ENCODE peak calls at places on chromosomes 16 and 17, in six cellular contexts. I, B, L, H, X and S are unnamed samples. For H3K36me3, the result is how much of the 10 kb centered on the place peaks cover.

GRCh38 chr17:29592850-29593545 is at the start of gene ANKRD13B:
- DNase-seq in X (peak), I (no peak), H (no peak), B (peak), L (no peak), S (no peak)

GRCh38 chr17:69575346-69575761 is 160.9 kb downstream of the MAP2K6 start:
- DNase-seq in X (peak), I (no peak), L (no peak), B (no peak), H (no peak), S (no peak)

GRCh38 chr17:19292377-19292711 is 55.2 kb downstream of the EPN2 start:
- DNase-seq in L (no peak), X (no peak), B (no peak), I (no peak), H (no peak), S (no peak)

GRCh38 chr17:65020284-65020683 is 36.3 kb downstream of the GNA13 start:
- DNase-seq in X (no peak), L (no peak), H (no peak), I (no peak), B (no peak), S (no peak)

GRCh38 chr17:17155568-17155967 is 50.6 kb downstream of the PLD6 start:
- DNase-seq in X (no peak), H (no peak), I (no peak), B (no peak), L (no peak), S (no peak)

GRCh38 chr17:65103896-65104295 is 33.3 kb upstream of the RGS9 start:
- DNase-seq in I (no peak), X (no peak), B (no peak), L (no peak), H (no peak), S (no peak)

GRCh38 chr17:35555695-35556094 is 4.9 kb downstream of the SLFN14 start:
- DNase-seq in I (no peak), L (no peak), H (no peak), B (no peak), X (no peak), S (no peak)

GRCh38 chr17:622356-622755 is 92.3 kb downstream of the VPS53 start:
- DNase-seq in B (no peak), I (no peak), H (no peak), X (no peak), L (no peak), S (no peak)

GRCh38 chr17:35241520-35241919 is 1.4 kb upstream of the SLFN5 start:
- DNase-seq in X (no peak), L (no peak), B (peak), I (no peak), H (no peak), S (no peak)

GRCh38 chr17:72884066-72884465 is 208.4 kb downstream of the SLC39A11 start:
- DNase-seq in I (no peak), H (no peak), L (no peak), X (no peak), B (no peak), S (no peak)

GRCh38 chr16:50531901-50532300 is 16.3 kb upstream of the NKD1 start:
- DNase-seq in L (no peak), B (no peak), X (no peak), H (no peak), I (no peak), S (no peak)

GRCh38 chr16:57271063-57271345 is 13.5 kb downstream of the PLLP start:
- DNase-seq in B (no peak), L (no peak), X (no peak), I (no peak), H (no peak), S (no peak)

GRCh38 chr17:76805319-76805718 is 62.9 kb upstream of the MGAT5B start:
- DNase-seq in L (no peak), B (no peak), H (no peak), X (no peak), I (no peak), S (no peak)

GRCh38 chr16:55184052-55184451 is 140.0 kb upstream of the IRX6 start:
- DNase-seq in I (no peak), H (no peak), B (no peak), X (no peak), L (no peak), S (no peak)

GRCh38 chr17:7238418-7239090 is 703 bp downstream of the PHF23 start:
- DNase-seq in H (no peak), B (peak), X (no peak), I (peak), L (no peak), S (no peak)

GRCh38 chr17:80796430-80796861 is 195.2 kb upstream of the CHMP6 start:
- DNase-seq in B (no peak), I (no peak), X (no peak), L (no peak), H (no peak), S (no peak)

GRCh38 chr16:75198135-75198600 is 8.8 kb downstream of the CTRB2 start:
- DNase-seq in B (no peak), H (no peak), X (no peak), I (no peak), L (no peak), S (no peak)

GRCh38 chr16:83365166-83365565 is 442.6 kb upstream of the HSBP1 start:
- DNase-seq in X (no peak), H (no peak), I (no peak), B (no peak), L (no peak), S (no peak)

GRCh38 chr17:63082273-63082861 is 116.3 kb downstream of the TANC2 start:
- DNase-seq in B (no peak), I (no peak), H (no peak), L (no peak), X (no peak), S (no peak)

GRCh38 chr17:11909348-11909747 is 87.9 kb downstream of the ZNF18 start:
- DNase-seq in I (no peak), L (no peak), B (no peak), X (no peak), H (no peak), S (peak)

GRCh38 chr16:19660432-19660831 is 57.6 kb downstream of the KNOP1 start:
- DNase-seq in I (no peak), B (no peak), X (no peak), H (no peak), L (no peak), S (no peak)

GRCh38 chr17:27956601-27957445 is 63.7 kb upstream of the LYRM9 start:
- DNase-seq in X (no peak), H (no peak), B (no peak), L (no peak), I (no peak), S (no peak)

GRCh38 chr16:9836118-9836736 is 346.0 kb downstream of the GRIN2A start:
- DNase-seq in L (no peak), B (no peak), H (no peak), X (peak), I (no peak), S (no peak)

GRCh38 chr17:81084691-81085419 is 49.9 kb downstream of the BAIAP2 start:
- DNase-seq in I (no peak), H (no peak), X (peak), L (peak), B (peak), S (no peak)

GRCh38 chr16:27844826-27845225 is 218.7 kb downstream of the GSG1L start:
- DNase-seq in I (no peak), H (no peak), B (peak), L (no peak), X (no peak), S (no peak)

GRCh38 chr16:5175263-5175662 is 77.7 kb upstream of the EEF2KMT start:
- DNase-seq in L (peak), H (no peak), B (no peak), X (no peak), I (no peak), S (no peak)

GRCh38 chr17:65823713-65824112 is 262.3 kb upstream of the AXIN2 start:
- DNase-seq in H (no peak), X (no peak), L (no peak), I (no peak), B (no peak), S (no peak)

DNA sequence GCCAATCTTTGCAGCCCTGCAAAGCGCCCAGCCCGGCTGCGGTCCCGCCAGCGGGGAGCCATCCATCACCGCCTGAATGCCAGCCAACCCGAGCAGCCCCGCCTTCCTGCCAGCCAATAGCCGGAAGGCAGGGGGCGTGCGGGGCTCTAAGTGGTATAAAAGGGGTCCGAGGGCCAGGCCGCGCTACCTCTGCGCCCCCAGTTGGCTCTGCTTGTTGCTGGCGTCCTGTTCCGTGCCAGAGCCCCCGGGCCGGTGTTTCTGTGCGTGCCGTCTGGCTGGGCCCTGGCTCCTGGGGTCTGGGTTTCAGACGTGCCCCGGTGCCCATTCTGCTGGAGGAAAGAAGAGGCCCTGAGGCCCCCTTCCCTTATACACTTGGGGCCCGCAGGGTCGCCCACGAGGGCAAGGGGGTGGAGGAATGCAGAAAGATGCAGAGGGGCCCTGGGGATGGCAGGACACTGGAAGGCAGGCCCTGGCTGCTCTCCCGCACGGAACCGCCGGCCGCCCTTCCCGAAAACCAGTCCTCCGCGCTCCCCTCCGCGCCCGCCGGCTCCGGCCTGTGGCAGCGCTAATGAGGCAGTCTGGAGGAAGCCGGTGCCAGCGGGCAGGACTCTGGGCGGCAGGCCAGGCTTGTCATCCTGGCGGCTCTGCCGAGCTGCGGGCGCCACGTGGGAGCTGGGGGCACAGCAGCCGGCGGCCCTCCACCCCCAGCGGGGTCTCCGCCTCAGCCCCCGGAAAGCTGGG is 14.0 kb downstream of the COPZ2 start:
- DNase-seq in B (peak), X (peak), I (no peak), L (peak), H (peak), S (no peak)
- H3K27ac ChIP-seq in B (peak), X (peak), I (peak), L (peak), H (peak), S (no peak)

DNA sequence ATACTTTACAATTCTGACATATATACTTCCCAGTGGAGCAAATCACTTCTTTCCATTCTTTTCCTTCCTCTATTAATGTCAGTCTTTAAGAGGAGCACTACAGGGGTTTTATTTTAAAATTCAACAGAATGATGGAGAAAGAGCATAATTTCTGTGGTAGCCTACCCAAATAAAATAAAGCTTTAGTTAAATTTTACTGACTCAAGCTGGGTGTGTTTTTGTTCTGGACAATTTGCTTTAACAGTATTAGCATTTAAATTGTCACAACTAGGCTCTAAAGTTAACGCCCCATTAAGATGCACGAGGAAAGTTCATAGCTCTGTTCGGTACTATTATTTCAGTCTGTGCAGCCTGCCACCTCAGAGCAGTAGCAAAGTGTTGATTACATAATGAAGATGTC is 52.0 kb downstream of the CDK12 start:
- DNase-seq in H (no peak), L (no peak), B (no peak), I (no peak), X (no peak), S (no peak)
- H3K36me3 ChIP-seq in H (under half), L (under half), B (under half), I (half or more), X (under half), S (under half)

DNA sequence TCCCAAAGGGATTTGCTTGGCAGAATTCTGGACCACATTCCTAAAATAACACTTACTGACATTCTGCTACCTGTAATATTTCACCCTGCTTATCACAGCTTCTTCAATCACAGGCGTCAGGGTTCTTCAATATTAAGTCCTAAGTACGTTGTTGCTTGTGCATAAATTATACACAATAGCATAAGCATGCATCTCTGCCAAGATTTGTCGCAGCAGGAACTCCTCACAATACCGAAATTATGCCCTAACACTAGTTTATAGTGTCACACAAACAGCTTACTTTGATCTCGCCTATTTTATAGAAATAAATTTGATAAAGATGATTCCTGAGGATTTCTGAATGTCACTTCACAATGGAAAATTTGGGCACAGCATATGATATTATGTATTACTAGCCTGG is 48.8 kb downstream of the UBE2G1 start:
- DNase-seq in H (no peak), B (no peak), L (no peak), I (no peak), X (no peak), S (no peak)
- H3K27ac ChIP-seq in H (no peak), B (peak), L (peak), I (no peak), X (peak), S (no peak)

GRCh38 chr17:44207319-44207718 is 7.6 kb upstream of the ATXN7L3 start:
- DNase-seq in H (no peak), B (no peak), X (no peak), L (no peak), I (no peak), S (no peak)
- H3K36me3 ChIP-seq in H (under half), B (under half), X (under half), L (under half), I (under half), S (under half)